ENCODE peak calls at places on chromosomes 7 and 10, in eight cellular contexts. B is HT1080; S is AG08396; P is NCI-H187; F is Ammon's horn; K is activated naive CD8-positive, alpha-beta T cell treated with anti-CD3 and anti-CD28 coated beads, Interleukin-2, amount 50 U/mL, for 24 hours; W is lower lobe of right lung; Z is GM03348. G is an unnamed sample.
A peak's percentile ranks its signal among the peaks of the same experiment; 100 is the strongest.

GRCh38 chr7:47449810-47450586 is 131.9 kb downstream of the TNS3 start:
- DNase-seq in K (no peak), W (no peak), B (no peak), P (no peak), S (peak; percentile 72), Z (peak; percentile 75), F (no peak), G (no peak)

GRCh38 chr10:132365102-132365501 is 31.9 kb upstream of the PWWP2B start:
- DNase-seq in S (no peak), W (no peak), K (no peak), F (no peak), B (no peak), P (no peak), Z (no peak), G (no peak)

GRCh38 chr7:106018566-106019338 is 55.7 kb downstream of the CDHR3 start:
- DNase-seq in S (no peak), W (no peak), P (no peak), B (no peak), Z (no peak), F (no peak), K (no peak), G (no peak)

GRCh38 chr10:34759837-34760215 is 55.3 kb downstream of the PARD3 start:
- DNase-seq in F (no peak), P (no peak), S (no peak), Z (no peak), W (no peak), B (no peak), K (no peak), G (no peak)

GRCh38 chr7:130152270-130153141 is 52.7 kb downstream of the TMEM209 start:
- DNase-seq in S (no peak), B (no peak), P (no peak), W (no peak), F (no peak), Z (no peak), K (no peak), G (no peak)

GRCh38 chr10:31479752-31480151 is 160.7 kb downstream of the ZEB1 start:
- DNase-seq in Z (no peak), B (no peak), W (no peak), K (no peak), S (no peak), F (no peak), P (no peak), G (no peak)

GRCh38 chr10:14712991-14713422 is 61.7 kb downstream of the FAM107B start:
- DNase-seq in S (no peak), K (no peak), W (no peak), Z (no peak), P (no peak), B (peak; percentile 27), F (no peak), G (no peak)

GRCh38 chr7:117251687-117252086 is 71.2 kb downstream of the WNT2 start:
- DNase-seq in W (no peak), B (peak; percentile 11), P (no peak), F (peak; percentile 11), S (peak; percentile 35), Z (peak; percentile 86), K (no peak), G (no peak)

GRCh38 chr7:46764100-46764941 is 817.6 kb downstream of the TNS3 start:
- DNase-seq in P (no peak), K (no peak), W (no peak), Z (peak; percentile 76), F (no peak), S (peak; percentile 57), B (peak; percentile 98), G (no peak)

GRCh38 chr10:99621454-99622246 is 1.4 kb upstream of the SLC25A28 start:
- DNase-seq in Z (no peak), F (no peak), K (no peak), W (no peak), P (no peak), S (no peak), B (no peak), G (no peak)

GRCh38 chr10:49598986-49599385 is 11.1 kb upstream of the SLC18A3 start:
- DNase-seq in S (peak; percentile 22), K (no peak), P (no peak), B (no peak), Z (peak; percentile 46), F (no peak), W (no peak), G (no peak)

GRCh38 chr7:33698692-33699128 is 206.6 kb upstream of the BMPER start:
- DNase-seq in S (no peak), K (no peak), Z (no peak), W (no peak), F (no peak), B (no peak), P (no peak), G (no peak)

GRCh38 chr10:24041030-24041429 is 167.9 kb upstream of the KIAA1217 start:
- DNase-seq in W (no peak), F (no peak), P (no peak), S (no peak), B (no peak), Z (no peak), K (no peak), G (no peak)

GRCh38 chr7:57415730-57416129 is 34.2 kb upstream of the ZNF716 start:
- DNase-seq in S (no peak), K (no peak), Z (no peak), F (no peak), B (no peak), W (no peak), P (no peak), G (no peak)

GRCh38 chr7:90595801-90596683 is at the start of gene CDK14:
- DNase-seq in K (peak; percentile 64), Z (peak; percentile 91), P (peak; percentile 19), F (peak; percentile 72), S (peak; percentile 89), W (peak; percentile 91), B (peak; percentile 34), G (no peak)

GRCh38 chr10:99912057-99912456 is 97.7 kb downstream of the DNMBP start:
- DNase-seq in F (no peak), P (no peak), Z (no peak), B (no peak), W (no peak), S (no peak), K (no peak), G (no peak)

GRCh38 chr10:129481641-129482040 is 14.6 kb downstream of the MGMT start:
- DNase-seq in P (no peak), B (no peak), Z (no peak), W (no peak), K (no peak), S (no peak), F (no peak), G (no peak)

GRCh38 chr10:47062801-47063200 is 151.6 kb downstream of the PTPN20 start:
- DNase-seq in Z (peak; percentile 72), S (no peak), K (no peak), P (no peak), F (no peak), B (no peak), W (no peak), G (no peak)

GRCh38 chr10:83199357-83199756 is 940.0 kb upstream of the GHITM start:
- DNase-seq in K (no peak), S (no peak), Z (no peak), W (no peak), P (no peak), B (no peak), F (no peak), G (no peak)

GRCh38 chr10:87642486-87642885 is 17.2 kb upstream of the PAPSS2 start:
- DNase-seq in S (no peak), P (no peak), K (no peak), Z (no peak), B (no peak), F (no peak), W (no peak), G (no peak)

GRCh38 chr7:107201795-107202450 is 33.1 kb downstream of the HBP1 start:
- DNase-seq in F (peak; percentile 63), P (peak; percentile 7), K (peak; percentile 21), S (peak; percentile 33), W (no peak), B (peak; percentile 27), Z (no peak), G (peak; percentile 11)

GRCh38 chr7:97246317-97246716 is 128.8 kb downstream of the SDHAF3 start:
- DNase-seq in F (no peak), S (no peak), Z (no peak), K (no peak), W (no peak), P (no peak), B (no peak), G (no peak)

GRCh38 chr10:77135555-77135954 is 502.1 kb downstream of the KCNMA1 start:
- DNase-seq in K (no peak), Z (no peak), F (no peak), B (no peak), P (no peak), S (no peak), W (no peak), G (no peak)

GRCh38 chr10:125337510-125337909 is 177.1 kb upstream of the CTBP2 start:
- DNase-seq in W (no peak), K (no peak), Z (no peak), B (no peak), F (no peak), S (no peak), P (no peak), G (no peak)

GRCh38 chr7:90749774-90750173 is 153.7 kb downstream of the CDK14 start:
- DNase-seq in Z (no peak), F (no peak), B (no peak), W (no peak), K (no peak), P (no peak), S (no peak), G (no peak)

GRCh38 chr10:121236621-121237020 is 361.6 kb downstream of the FGFR2 start:
- DNase-seq in Z (no peak), K (no peak), P (no peak), B (no peak), F (no peak), W (no peak), S (no peak), G (no peak)

G was measured in T follicular helper cell.